ENCODE peak calls at places on chromosomes 11 and 22, in eight cellular contexts. X is transverse colon, D is ovary, J is body of pancreas, V is hepatocyte, T is neural progenitor cell, I is right atrium auricular region, F is stomach. E is an unnamed sample.

GRCh38 chr11:69122337-69122641 is 33.4 kb upstream of the SMIM38 start:
- DNase-seq in I (no peak), D (no peak), F (no peak), T (no peak), J (no peak), X (no peak), V (no peak), E (no peak)

GRCh38 chr11:132361011-132361550 is 990.7 kb downstream of the NTM start:
- DNase-seq in T (peak; percentile 73), X (no peak), V (no peak), F (no peak), D (no peak), I (no peak), J (no peak), E (no peak)

GRCh38 chr11:64687204-64687603 is 35.8 kb downstream of the NRXN2 start:
- DNase-seq in J (peak; percentile 73), T (no peak), I (no peak), X (no peak), V (no peak), D (peak; percentile 35), F (no peak), E (no peak)

GRCh38 chr11:35590412-35590811 is 27.8 kb upstream of the FJX1 start:
- DNase-seq in X (no peak), V (no peak), T (no peak), I (peak; percentile 18), J (no peak), F (no peak), D (no peak), E (no peak)

GRCh38 chr11:129861702-129862107 is 33.7 kb downstream of the NFRKB start:
- DNase-seq in F (peak; percentile 89), D (peak; percentile 55), T (peak; percentile 62), I (peak; percentile 71), J (peak; percentile 72), V (peak; percentile 93), X (peak; percentile 72), E (peak; percentile 97)

GRCh38 chr11:8067567-8067928 is 13.5 kb upstream of the TUB start:
- DNase-seq in D (no peak), X (no peak), F (peak; percentile 9), T (no peak), J (no peak), V (no peak), I (no peak), E (no peak)

GRCh38 chr11:82720267-82720666 is 13.4 kb downstream of the FAM181B start:
- DNase-seq in J (no peak), F (no peak), X (peak; percentile 19), D (no peak), T (no peak), I (no peak), V (no peak), E (peak; percentile 2)

GRCh38 chr11:86790073-86790727 is 10.1 kb upstream of the PRSS23 start:
- DNase-seq in V (peak; percentile 44), J (no peak), F (no peak), I (no peak), D (no peak), X (no peak), T (no peak), E (no peak)

GRCh38 chr11:77557553-77557952 is 32.2 kb upstream of the AQP11 start:
- DNase-seq in J (no peak), I (no peak), D (no peak), X (no peak), T (peak; percentile 65), F (no peak), V (no peak), E (no peak)

GRCh38 chr11:1576825-1577224 is 4.8 kb upstream of the DUSP8 start:
- DNase-seq in I (no peak), V (no peak), J (no peak), T (no peak), F (no peak), D (no peak), X (no peak), E (no peak)

GRCh38 chr11:65781152-65781961 is 581 bp upstream of the AP5B1 start:
- DNase-seq in V (peak; percentile 59), J (no peak), D (peak; percentile 43), F (no peak), X (peak; percentile 37), I (no peak), T (peak; percentile 84), E (peak; percentile 42)

GRCh38 chr11:65781962-65782815 is 1.4 kb upstream of the AP5B1 start:
- DNase-seq in V (peak; percentile 19), F (no peak), J (no peak), I (no peak), D (no peak), T (no peak), X (no peak), E (no peak)

GRCh38 chr11:65779919-65780769 is 632 bp downstream of the AP5B1 start:
- DNase-seq in I (peak; percentile 78), D (peak; percentile 56), V (peak; percentile 93), T (peak; percentile 91), J (peak; percentile 88), F (peak; percentile 86), X (peak; percentile 90), E (peak; percentile 85)

GRCh38 chr11:65779669-65779918 is 1.2 kb downstream of the AP5B1 start:
- DNase-seq in D (no peak), I (no peak), V (no peak), T (no peak), J (no peak), X (no peak), F (no peak), E (no peak)

GRCh38 chr11:65780770-65781151 is at the start of gene AP5B1:
- DNase-seq in I (no peak), V (peak; percentile 91), T (peak; percentile 83), D (peak; percentile 61), J (peak; percentile 76), X (peak; percentile 83), F (peak; percentile 78), E (peak; percentile 71)
- TF ChIP-seq CTCF in I (no peak), V (no peak), T (no peak), D (no peak), J (no peak), X (no peak), F (no peak), E (no peak)

GRCh38 chr11:101126551-101127347 is 2.9 kb downstream of the PGR start:
- DNase-seq in F (no peak), D (peak; percentile 64), X (no peak), T (peak; percentile 58), V (peak; percentile 8), J (no peak), I (peak; percentile 63), E (peak; percentile 19)
- H3K27me3 ChIP-seq in F (peaks cover 44% of the 10 kb centered on the region), D (no peaks in the 10 kb centered on the region), X (peaks cover 64% of the 10 kb centered on the region), T (peaks cover 96% of the 10 kb centered on the region), V (peaks cover 92% of the 10 kb centered on the region), J (peaks cover 19% of the 10 kb centered on the region), I (no peaks in the 10 kb centered on the region), E (peaks cover 13% of the 10 kb centered on the region)

GRCh38 chr22:45499746-45500145 is 2.9 kb upstream of the FBLN1 start:
- DNase-seq in X (peak; percentile 30), J (no peak), V (no peak), D (no peak), I (peak; percentile 75), T (no peak), F (no peak), E (no peak)

GRCh38 chr22:45503071-45503815 is 560 bp downstream of the FBLN1 start:
- DNase-seq in X (no peak), D (no peak), V (no peak), I (no peak), F (no peak), T (peak; percentile 76), J (no peak), E (no peak)

GRCh38 chr22:45503816-45504702 is 1.4 kb downstream of the FBLN1 start:
- DNase-seq in J (no peak), F (no peak), T (peak; percentile 97), D (no peak), X (no peak), V (peak; percentile 52), I (no peak), E (no peak)

GRCh38 chr22:45504703-45505341 is 2.1 kb downstream of the FBLN1 start:
- DNase-seq in I (no peak), F (no peak), J (no peak), X (no peak), D (no peak), T (peak; percentile 95), V (peak; percentile 54), E (no peak)

GRCh38 chr22:45502215-45503070 is at the start of gene FBLN1:
- DNase-seq in F (no peak), I (no peak), T (peak; percentile 95), V (peak; percentile 83), D (peak; percentile 71), X (no peak), J (no peak), E (peak; percentile 35)
- TF ChIP-seq CTCF in F (no peak), I (no peak), T (peak; percentile 34), V (peak; percentile 39), D (no peak), X (no peak), J (no peak), E (no peak)

DNA sequence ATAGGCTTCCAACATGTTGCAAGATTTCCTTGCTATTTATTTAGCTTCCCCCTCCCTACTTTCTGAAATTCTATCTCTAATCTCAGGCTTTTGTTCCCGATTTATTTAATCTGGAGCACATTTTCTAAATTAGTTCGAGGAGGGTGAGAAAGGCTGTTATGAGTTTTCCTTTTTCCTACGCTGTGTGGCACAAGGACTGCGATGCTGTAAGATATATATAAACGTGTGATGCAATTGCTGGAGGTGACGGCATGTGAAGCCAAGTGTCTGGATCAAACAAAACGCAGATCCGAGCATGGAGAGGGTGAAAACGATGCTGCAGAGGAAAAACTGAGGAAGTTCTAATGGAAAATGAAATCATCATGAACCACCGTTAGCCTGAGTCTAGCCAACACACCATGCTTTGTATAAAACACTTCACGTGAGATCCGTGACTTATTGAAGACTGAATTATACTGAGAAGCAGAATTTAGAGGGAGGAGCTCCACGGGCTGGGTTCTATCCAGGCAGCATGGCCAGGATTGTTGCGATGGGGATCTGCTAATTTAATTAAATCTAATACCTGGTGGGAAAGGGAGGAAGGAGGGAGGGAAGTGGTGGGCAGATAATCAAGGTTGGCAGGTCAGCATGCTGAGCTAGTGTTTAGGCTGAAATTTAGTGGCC is 4.5 kb downstream of the PKNOX2 start:
- DNase-seq in D (no peak), I (no peak), X (no peak), T (no peak), F (no peak), V (peak; percentile 22), J (no peak), E (no peak)
- H3K27me3 ChIP-seq in D (no peaks in the 10 kb centered on the region), I (no peaks in the 10 kb centered on the region), X (peaks cover 51% of the 10 kb centered on the region), T (peaks cover 14% of the 10 kb centered on the region), F (peaks cover 29% of the 10 kb centered on the region), V (peaks cover 29% of the 10 kb centered on the region), J (no peaks in the 10 kb centered on the region), E (no peaks in the 10 kb centered on the region)

DNA sequence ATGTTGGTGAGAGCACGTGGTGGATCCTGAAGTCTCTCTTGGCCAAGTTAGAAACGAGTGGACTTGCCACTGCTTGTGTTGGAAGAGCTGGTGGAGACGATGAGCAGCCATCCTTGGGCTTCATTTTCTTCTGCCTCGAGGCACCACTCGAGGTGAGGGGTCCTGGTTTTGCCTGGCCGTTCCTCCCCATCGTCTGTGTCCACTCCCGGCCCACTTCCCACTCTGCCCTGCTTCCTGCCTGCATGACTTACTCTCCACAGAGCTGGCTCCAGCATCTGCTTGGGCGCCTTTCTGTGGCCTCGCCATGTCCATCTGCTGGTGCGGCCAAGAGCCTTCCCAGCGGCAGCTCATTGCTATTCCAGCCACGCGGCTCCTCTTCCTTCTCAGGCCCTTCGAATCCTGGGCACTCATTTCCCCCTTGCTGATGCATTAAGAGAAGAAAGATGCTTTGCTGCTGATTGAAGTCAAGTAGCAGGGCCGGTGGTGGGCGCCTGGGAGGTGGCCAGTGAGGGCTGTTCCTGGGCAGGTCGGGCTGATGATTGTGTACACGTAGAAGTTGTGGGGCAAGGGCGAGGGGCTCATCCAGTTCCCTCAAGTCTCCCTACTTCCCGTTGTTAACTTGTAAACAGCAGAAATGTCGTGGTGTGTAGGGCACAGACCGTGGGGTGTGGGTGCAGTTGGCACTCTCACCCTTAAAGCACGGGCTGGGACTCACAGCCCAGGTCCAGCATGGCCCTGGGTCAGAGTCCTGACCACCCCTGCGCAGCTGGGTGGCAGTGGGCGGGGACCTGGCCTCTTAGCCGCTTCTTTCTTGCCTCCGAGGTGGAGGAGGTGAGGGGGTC is 292.0 kb downstream of the TBC1D22A start:
- DNase-seq in I (no peak), X (no peak), F (no peak), J (no peak), T (no peak), D (no peak), V (no peak), E (no peak)
- TF ChIP-seq CTCF in I (no peak), X (no peak), F (no peak), J (no peak), T (no peak), D (no peak), V (no peak), E (no peak)

E was measured in thyroid gland.